ENCODE peak calls at places on chromosomes 1 and 21, in five cellular contexts. One of them, this sample, is unnamed.

GRCh38 chr21:37915941-37916794 is at the start of gene KCNJ6:
- DNase-seq in activated CD8-positive, alpha-beta memory T cell treated with anti-CD3 and anti-CD28 coated beads, Interleukin-2, amount 10 ng/mL, durations not matched to agents 7 days and 5 days: no peak
- DNase-seq in caudate nucleus: no peak
- DNase-seq in PC-3: no peak
- DNase-seq in body of pancreas: peak; percentile 56
- DNase-seq in this sample: no peak

GRCh38 chr1:232271991-232272589 is 357.8 kb downstream of the SIPA1L2 start:
- DNase-seq in activated CD8-positive, alpha-beta memory T cell treated with anti-CD3 and anti-CD28 coated beads, Interleukin-2, amount 10 ng/mL, durations not matched to agents 7 days and 5 days: no peak
- DNase-seq in caudate nucleus: no peak
- DNase-seq in PC-3: no peak
- DNase-seq in body of pancreas: no peak
- DNase-seq in this sample: no peak

GRCh38 chr1:17355898-17356297 is 16.1 kb upstream of the PADI6 start:
- DNase-seq in activated CD8-positive, alpha-beta memory T cell treated with anti-CD3 and anti-CD28 coated beads, Interleukin-2, amount 10 ng/mL, durations not matched to agents 7 days and 5 days: peak; percentile 45
- DNase-seq in caudate nucleus: no peak
- DNase-seq in PC-3: no peak
- DNase-seq in body of pancreas: no peak
- DNase-seq in this sample: no peak

GRCh38 chr1:224641030-224641429 is 24.9 kb downstream of the CNIH3 start:
- DNase-seq in activated CD8-positive, alpha-beta memory T cell treated with anti-CD3 and anti-CD28 coated beads, Interleukin-2, amount 10 ng/mL, durations not matched to agents 7 days and 5 days: no peak
- DNase-seq in caudate nucleus: no peak
- DNase-seq in PC-3: peak; percentile 73
- DNase-seq in body of pancreas: peak; percentile 68
- DNase-seq in this sample: no peak

GRCh38 chr21:45557611-45558043 is 15.4 kb upstream of the SLC19A1 start:
- DNase-seq in activated CD8-positive, alpha-beta memory T cell treated with anti-CD3 and anti-CD28 coated beads, Interleukin-2, amount 10 ng/mL, durations not matched to agents 7 days and 5 days: no peak
- DNase-seq in caudate nucleus: no peak
- DNase-seq in PC-3: no peak
- DNase-seq in body of pancreas: no peak
- DNase-seq in this sample: no peak

GRCh38 chr21:38567577-38568360 is 69.5 kb upstream of the ERG start:
- DNase-seq in activated CD8-positive, alpha-beta memory T cell treated with anti-CD3 and anti-CD28 coated beads, Interleukin-2, amount 10 ng/mL, durations not matched to agents 7 days and 5 days: no peak
- DNase-seq in caudate nucleus: no peak
- DNase-seq in PC-3: no peak
- DNase-seq in body of pancreas: no peak
- DNase-seq in this sample: no peak

GRCh38 chr21:36422279-36423098 is 37.3 kb downstream of the CHAF1B start:
- DNase-seq in activated CD8-positive, alpha-beta memory T cell treated with anti-CD3 and anti-CD28 coated beads, Interleukin-2, amount 10 ng/mL, durations not matched to agents 7 days and 5 days: peak; percentile 59
- DNase-seq in caudate nucleus: no peak
- DNase-seq in PC-3: peak; percentile 70
- DNase-seq in body of pancreas: peak; percentile 64
- DNase-seq in this sample: peak; percentile 54

GRCh38 chr1:227358079-227358358 is 39.7 kb upstream of the CDC42BPA start:
- DNase-seq in activated CD8-positive, alpha-beta memory T cell treated with anti-CD3 and anti-CD28 coated beads, Interleukin-2, amount 10 ng/mL, durations not matched to agents 7 days and 5 days: no peak
- DNase-seq in caudate nucleus: no peak
- DNase-seq in PC-3: peak; percentile 44
- DNase-seq in body of pancreas: no peak
- DNase-seq in this sample: no peak

GRCh38 chr1:226310123-226310540 is 1.2 kb upstream of the LIN9 start:
- DNase-seq in activated CD8-positive, alpha-beta memory T cell treated with anti-CD3 and anti-CD28 coated beads, Interleukin-2, amount 10 ng/mL, durations not matched to agents 7 days and 5 days: no peak
- DNase-seq in caudate nucleus: no peak
- DNase-seq in PC-3: no peak
- DNase-seq in body of pancreas: no peak
- DNase-seq in this sample: peak; percentile 21

GRCh38 chr1:6365047-6365446 is 28.5 kb downstream of the ACOT7 start:
- DNase-seq in activated CD8-positive, alpha-beta memory T cell treated with anti-CD3 and anti-CD28 coated beads, Interleukin-2, amount 10 ng/mL, durations not matched to agents 7 days and 5 days: peak; percentile 57
- DNase-seq in caudate nucleus: no peak
- DNase-seq in PC-3: peak; percentile 29
- DNase-seq in body of pancreas: no peak
- DNase-seq in this sample: peak; percentile 34

GRCh38 chr1:204573563-204573925 is 57.3 kb downstream of the MDM4 start:
- DNase-seq in activated CD8-positive, alpha-beta memory T cell treated with anti-CD3 and anti-CD28 coated beads, Interleukin-2, amount 10 ng/mL, durations not matched to agents 7 days and 5 days: no peak
- DNase-seq in caudate nucleus: no peak
- DNase-seq in PC-3: peak; percentile 98
- DNase-seq in body of pancreas: no peak
- DNase-seq in this sample: no peak

GRCh38 chr1:1208713-1209433 is 2.5 kb upstream of the TNFRSF18 start:
- DNase-seq in activated CD8-positive, alpha-beta memory T cell treated with anti-CD3 and anti-CD28 coated beads, Interleukin-2, amount 10 ng/mL, durations not matched to agents 7 days and 5 days: peak; percentile 61
- DNase-seq in caudate nucleus: no peak
- DNase-seq in PC-3: no peak
- DNase-seq in body of pancreas: no peak
- DNase-seq in this sample: peak; percentile 86

GRCh38 chr1:243490748-243491686 is 235.2 kb downstream of the SDCCAG8 start:
- DNase-seq in activated CD8-positive, alpha-beta memory T cell treated with anti-CD3 and anti-CD28 coated beads, Interleukin-2, amount 10 ng/mL, durations not matched to agents 7 days and 5 days: no peak
- DNase-seq in caudate nucleus: no peak
- DNase-seq in PC-3: no peak
- DNase-seq in body of pancreas: no peak
- DNase-seq in this sample: no peak

GRCh38 chr1:55993608-55994251 is 585.6 kb downstream of the PLPP3 start:
- DNase-seq in activated CD8-positive, alpha-beta memory T cell treated with anti-CD3 and anti-CD28 coated beads, Interleukin-2, amount 10 ng/mL, durations not matched to agents 7 days and 5 days: no peak
- DNase-seq in caudate nucleus: no peak
- DNase-seq in PC-3: no peak
- DNase-seq in body of pancreas: no peak
- DNase-seq in this sample: no peak

GRCh38 chr1:92480200-92480812 is 6.4 kb downstream of the GFI1 start:
- DNase-seq in activated CD8-positive, alpha-beta memory T cell treated with anti-CD3 and anti-CD28 coated beads, Interleukin-2, amount 10 ng/mL, durations not matched to agents 7 days and 5 days: no peak
- DNase-seq in caudate nucleus: no peak
- DNase-seq in PC-3: no peak
- DNase-seq in body of pancreas: no peak
- DNase-seq in this sample: no peak

GRCh38 chr21:35019631-35020032 is 29.5 kb downstream of the RUNX1 start:
- DNase-seq in activated CD8-positive, alpha-beta memory T cell treated with anti-CD3 and anti-CD28 coated beads, Interleukin-2, amount 10 ng/mL, durations not matched to agents 7 days and 5 days: no peak
- DNase-seq in caudate nucleus: no peak
- DNase-seq in PC-3: peak; percentile 73
- DNase-seq in body of pancreas: peak; percentile 73
- DNase-seq in this sample: no peak

GRCh38 chr1:230431517-230431916 is 5.4 kb upstream of the PGBD5 start:
- DNase-seq in activated CD8-positive, alpha-beta memory T cell treated with anti-CD3 and anti-CD28 coated beads, Interleukin-2, amount 10 ng/mL, durations not matched to agents 7 days and 5 days: no peak
- DNase-seq in caudate nucleus: no peak
- DNase-seq in PC-3: no peak
- DNase-seq in body of pancreas: no peak
- DNase-seq in this sample: no peak

This sample was measured in DND-41.